ENCODE peak calls at places on chromosomes 1 and 21, in five cellular contexts. P is HepG2, A is HCT116, L is GM12878, R is K562. O is an unnamed sample.

GRCh38 chr1:92441316-92442311 is 45.1 kb downstream of the GFI1 start:
- DNase-seq in A (no peak), P (peak), R (peak), L (no peak), O (peak)

GRCh38 chr1:225999912-226000337 is 782 bp upstream of the SDE2 start:
- DNase-seq in L (peak), A (no peak), R (peak), P (peak), O (no peak)

GRCh38 chr1:195709821-195710220 is 898.4 kb downstream of the KCNT2 start:
- DNase-seq in P (no peak), A (no peak), R (no peak), L (no peak), O (no peak)

GRCh38 chr1:228736844-228737415 is 1.7 kb downstream of the RHOU start:
- DNase-seq in A (no peak), L (no peak), R (no peak), P (no peak), O (no peak)

GRCh38 chr1:169745015-169745861 is 11.4 kb upstream of the SELE start:
- DNase-seq in P (peak), A (no peak), L (no peak), R (no peak), O (no peak)

GRCh38 chr1:202592141-202592540 is 118.1 kb downstream of the SYT2 start:
- DNase-seq in R (no peak), L (no peak), A (no peak), P (no peak), O (no peak)

GRCh38 chr1:32208891-32209309 is at the start of gene DCDC2B:
- DNase-seq in P (peak), A (no peak), R (peak), L (no peak), O (no peak)

GRCh38 chr1:64601207-64601606 is 131.3 kb downstream of the CACHD1 start:
- DNase-seq in L (no peak), R (no peak), P (no peak), A (no peak), O (no peak)

GRCh38 chr1:151196292-151196800 is 2.0 kb upstream of the PIP5K1A start:
- DNase-seq in R (peak), A (peak), L (peak), P (peak), O (no peak)
- TF ChIP-seq CEBPB in R (no peak), A (no peak), L (no peak), P (no peak), O (no peak)

GRCh38 chr1:221892301-221892830 is 150.5 kb upstream of the DUSP10 start:
- DNase-seq in A (no peak), L (no peak), R (no peak), P (no peak), O (no peak)
- TF ChIP-seq POLR2AphosphoS5 in A (no peak), L (no peak), R (no peak), P (no peak), O (no peak)

DNA sequence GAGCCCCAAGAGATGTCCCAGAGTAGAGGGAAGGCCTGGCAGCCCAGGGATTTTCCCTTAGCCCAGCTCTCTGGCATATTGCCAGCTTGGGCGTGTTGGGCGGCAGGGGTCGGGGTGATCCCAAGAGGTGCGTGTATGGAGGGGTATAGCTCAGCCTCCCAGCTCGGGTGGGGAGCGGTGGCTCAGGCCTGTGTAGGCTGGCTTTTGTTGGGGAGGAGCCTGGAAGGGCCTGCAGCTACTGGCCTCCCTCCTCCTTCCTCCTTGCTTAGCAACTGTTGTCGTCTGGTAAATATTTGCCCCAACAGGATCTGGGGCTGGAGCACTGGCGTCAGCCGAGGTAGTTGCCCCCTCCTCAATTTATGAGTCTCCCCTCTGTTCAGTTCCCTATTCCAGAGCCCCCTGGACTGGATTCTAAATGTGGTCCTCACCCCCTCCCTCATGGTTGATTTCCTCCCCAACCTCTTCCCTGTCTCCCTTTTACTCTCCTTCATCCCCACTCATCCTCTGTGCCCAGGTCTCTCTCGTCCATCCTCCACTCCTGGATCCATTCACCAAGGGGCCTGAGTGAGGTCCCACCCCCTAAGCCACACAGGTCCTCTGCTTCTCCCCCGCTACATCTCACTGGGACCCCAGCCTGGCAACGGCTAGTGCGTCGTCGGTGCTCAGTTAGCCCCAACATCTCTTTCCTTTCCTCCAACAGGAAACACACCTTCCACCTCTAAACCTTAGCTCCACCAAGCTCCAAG is 10.3 kb upstream of the LMNA start:
- DNase-seq in P (peak), A (no peak), L (no peak), R (no peak), O (no peak)
- TF ChIP-seq CEBPB in P (no peak), A (no peak), L (no peak), R (no peak), O (no peak)

DNA sequence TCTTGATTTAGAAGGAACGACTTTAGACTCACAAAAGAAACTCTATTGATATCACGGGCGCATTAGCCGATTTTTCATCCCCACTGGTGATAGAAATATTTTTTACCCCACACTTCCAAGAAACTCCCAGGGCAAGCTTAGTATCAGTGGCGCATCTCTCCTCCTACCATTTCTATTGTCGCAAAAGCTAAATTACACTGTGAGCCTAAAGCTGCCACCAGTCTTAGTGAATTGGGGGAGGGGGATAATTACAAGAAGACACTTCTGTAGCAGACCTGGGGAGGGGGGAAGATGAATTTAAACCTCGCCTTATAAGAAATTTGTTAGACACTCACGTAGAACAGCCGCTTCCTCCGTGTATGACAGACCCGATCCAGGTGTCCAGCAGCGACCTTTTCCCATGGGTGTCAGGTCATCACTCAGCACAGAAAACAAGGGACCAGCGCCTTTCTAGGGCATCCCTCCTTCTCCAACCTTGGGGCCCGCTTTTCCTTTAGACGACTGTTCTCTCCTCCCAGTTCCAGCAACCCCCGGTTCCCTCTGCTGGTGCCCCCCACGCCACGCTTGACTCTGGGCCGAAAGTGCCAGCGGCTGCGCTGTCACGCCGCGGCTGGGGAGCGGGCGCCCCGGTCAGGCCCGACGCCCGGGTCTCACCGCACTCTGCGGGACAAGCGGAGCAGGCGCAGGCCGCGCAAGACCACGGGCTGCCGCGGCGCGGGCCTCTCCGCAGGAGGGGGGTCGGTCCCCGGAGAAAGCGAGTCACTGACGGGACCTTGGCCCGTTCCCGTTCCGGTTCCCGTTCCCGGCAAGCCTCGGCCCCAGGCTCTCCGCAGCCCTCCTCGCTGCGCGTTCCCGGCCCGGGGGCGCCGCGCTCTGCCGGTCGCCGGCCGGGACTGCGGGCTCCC is 797 bp downstream of the PHC2 start:
- DNase-seq in L (no peak), A (no peak), P (no peak), R (peak), O (no peak)
- TF ChIP-seq POLR2AphosphoS5 in L (no peak), A (peak), P (no peak), R (no peak), O (no peak)

GRCh38 chr21:38289697-38290096 is 32.9 kb downstream of the KCNJ15 start:
- DNase-seq in L (no peak), P (no peak), R (no peak), A (no peak), O (no peak)
- TF ChIP-seq CEBPB in L (no peak), P (no peak), R (no peak), A (no peak), O (no peak)

DNA sequence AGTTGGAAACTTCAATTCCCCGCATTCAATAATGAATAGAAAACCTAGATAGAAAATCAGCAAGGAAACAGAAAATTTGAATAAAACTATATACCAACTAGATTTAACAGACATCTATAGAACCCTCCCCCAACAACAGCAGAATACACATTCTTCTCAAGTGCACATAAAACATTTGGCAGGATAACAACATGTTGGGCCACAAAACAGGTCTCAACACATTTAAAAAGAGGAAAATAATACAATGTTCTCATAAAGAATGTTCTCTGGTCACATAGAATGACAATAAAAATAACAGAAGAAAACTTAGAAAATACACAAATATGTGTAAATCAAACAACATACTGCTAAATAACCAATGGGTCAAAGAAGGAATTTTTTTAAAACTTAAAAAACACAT is 24.9 kb downstream of the ITGB3BP start:
- DNase-seq in P (no peak), L (no peak), R (no peak), A (no peak), O (no peak)
- TF ChIP-seq POLR2AphosphoS5 in P (no peak), L (no peak), R (no peak), A (no peak), O (no peak)

O was measured in H1.